ENCODE peak calls at places on chromosome 9, in nine cellular contexts. Z is Panc1; W is effector memory CD4-positive, alpha-beta T cell; G is sigmoid colon; R is ovary; C is heart right ventricle; O is coronary artery; B is CD8-positive, alpha-beta T cell; M is upper lobe of right lung. T is an unnamed sample.
A peak's percentile ranks its signal among the peaks of the same experiment; 100 is the strongest.

GRCh38 chr9:8857330-8858249 is 1058.0 kb upstream of the DMAC1 start:
- DNase-seq in Z (no peak), O (peak; percentile 74), M (peak; percentile 71), C (peak; percentile 55), W (no peak), B (no peak), R (peak; percentile 82), G (peak; percentile 85), T (no peak)

GRCh38 chr9:101465330-101465915 is 29.8 kb upstream of the ALDOB start:
- DNase-seq in B (no peak), C (peak; percentile 33), M (no peak), R (no peak), Z (no peak), O (no peak), W (no peak), G (no peak), T (no peak)

GRCh38 chr9:128078504-128079434 is 10.7 kb downstream of the SLC25A25 start:
- DNase-seq in O (no peak), C (no peak), R (no peak), Z (no peak), M (no peak), W (no peak), G (no peak), B (no peak), T (no peak)

GRCh38 chr9:77807846-77808749 is 160.0 kb upstream of the GNA14 start:
- DNase-seq in R (no peak), B (no peak), W (no peak), C (no peak), G (no peak), Z (no peak), M (no peak), O (no peak), T (no peak)

GRCh38 chr9:128920381-128921058 is at the start of gene PHYHD1:
- DNase-seq in M (peak; percentile 87), W (no peak), O (peak; percentile 95), B (no peak), Z (no peak), G (peak; percentile 84), R (peak; percentile 61), C (peak; percentile 50), T (no peak)

GRCh38 chr9:16039988-16040761 is 487.3 kb downstream of the CCDC171 start:
- DNase-seq in B (no peak), W (no peak), M (no peak), Z (no peak), R (peak; percentile 35), C (no peak), G (no peak), O (no peak), T (no peak)

GRCh38 chr9:80369641-80370040 is 797.9 kb downstream of the TLE4 start:
- DNase-seq in M (no peak), G (no peak), R (no peak), B (no peak), C (no peak), Z (no peak), W (no peak), O (no peak), T (no peak)

GRCh38 chr9:38421498-38422211 is 2.6 kb downstream of the IGFBPL1 start:
- DNase-seq in W (no peak), Z (no peak), O (no peak), B (no peak), R (no peak), G (no peak), C (no peak), M (no peak), T (no peak)

GRCh38 chr9:137176302-137177182 is 4.7 kb upstream of the TMEM210 start:
- DNase-seq in R (no peak), B (no peak), W (no peak), O (no peak), G (no peak), C (no peak), Z (no peak), M (no peak), T (no peak)

GRCh38 chr9:98236881-98237487 is 18.5 kb downstream of the TBC1D2 start:
- DNase-seq in M (peak; percentile 69), W (no peak), B (no peak), Z (no peak), R (no peak), C (no peak), G (peak; percentile 30), O (no peak), T (no peak)

GRCh38 chr9:89453452-89453851 is 44.5 kb downstream of the SEMA4D start:
- DNase-seq in B (no peak), Z (no peak), M (no peak), C (no peak), O (no peak), G (no peak), W (no peak), R (no peak), T (no peak)

GRCh38 chr9:129656795-129657390 is 8.6 kb upstream of the PRRX2 start:
- DNase-seq in O (no peak), R (no peak), G (no peak), C (no peak), B (no peak), Z (peak; percentile 53), W (no peak), M (no peak), T (no peak)

GRCh38 chr9:12849486-12850010 is 74.7 kb downstream of the LURAP1L start:
- DNase-seq in W (no peak), M (no peak), O (no peak), Z (no peak), B (no peak), C (no peak), R (no peak), G (no peak), T (no peak)

GRCh38 chr9:124011460-124012301 is at the start of gene LHX2:
- DNase-seq in Z (no peak), B (no peak), R (peak; percentile 53), M (no peak), O (no peak), W (no peak), G (no peak), C (peak; percentile 47), T (no peak)

DNA sequence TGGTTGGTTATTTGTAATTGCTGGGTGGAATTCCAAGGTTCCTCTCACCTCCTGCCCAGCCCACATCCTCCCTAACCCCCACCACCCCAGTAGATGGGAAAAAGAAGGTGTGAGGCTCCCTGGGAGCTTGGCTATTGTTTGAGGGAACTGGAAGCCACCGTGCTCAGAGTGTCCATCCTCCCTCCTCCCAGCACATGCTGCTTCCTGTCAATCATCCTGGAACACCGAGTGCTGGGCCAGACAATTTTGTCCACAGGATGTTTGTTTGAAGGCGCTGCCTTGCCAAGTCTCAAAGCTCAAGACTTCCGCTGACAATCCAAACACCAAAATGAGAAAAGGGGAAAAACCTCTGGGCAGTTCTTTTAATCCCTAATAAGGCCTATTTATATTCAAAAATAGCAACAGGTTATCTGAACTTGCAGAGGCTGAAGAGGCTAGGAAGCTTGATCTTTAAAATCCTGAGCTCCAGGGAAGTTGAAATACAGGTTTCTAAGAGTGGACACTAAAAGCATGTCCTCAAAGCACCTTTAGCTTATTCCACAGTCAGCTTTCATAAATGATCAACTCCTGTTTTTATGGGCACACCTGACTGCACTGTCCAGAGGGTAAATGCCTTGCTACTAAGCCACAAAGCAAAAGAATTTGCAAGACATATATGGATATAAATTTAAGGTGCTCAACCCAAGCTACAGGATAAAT is 286.7 kb downstream of the NFIB start:
- DNase-seq in Z (no peak), B (no peak), W (no peak), M (peak; percentile 66), O (no peak), R (no peak), C (peak; percentile 81), G (peak; percentile 75), T (no peak)
- H3K27ac ChIP-seq in Z (no peak overlapping the region), B (no peak overlapping the region), W (no peak overlapping the region), M (peak overlapping the region; percentile 27), O (peak overlapping the region; percentile 69), R (no peak overlapping the region), C (peak overlapping the region; percentile 68), G (peak overlapping the region; percentile 9), T (no peak overlapping the region)

DNA sequence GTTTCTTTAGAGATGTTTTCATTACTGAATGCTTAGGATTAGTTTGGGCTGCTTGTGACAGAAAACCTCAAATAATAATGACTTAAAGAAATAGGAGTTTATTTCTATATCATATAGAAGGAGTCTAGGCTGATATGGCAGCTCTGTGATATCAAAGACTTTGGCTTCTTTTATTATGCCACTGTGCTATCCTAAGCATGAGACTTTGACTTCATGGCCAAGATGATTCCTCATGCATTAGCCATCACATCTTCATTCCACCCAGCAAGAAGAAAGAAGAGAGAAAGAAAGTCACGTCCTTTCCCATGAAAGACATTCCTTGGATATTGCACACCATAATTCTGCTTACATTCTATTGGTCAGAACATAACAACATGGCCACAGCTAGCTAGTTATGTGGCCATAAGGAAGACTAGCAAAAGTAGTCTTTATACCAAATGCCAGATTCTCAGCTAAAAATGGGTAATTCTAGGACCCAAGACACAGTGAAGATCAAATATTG is 76.2 kb downstream of the DAPK1 start:
- DNase-seq in O (no peak), Z (no peak), W (no peak), C (no peak), B (no peak), M (no peak), G (no peak), R (no peak), T (no peak)
- H3K27ac ChIP-seq in O (no peak overlapping the region), Z (no peak overlapping the region), W (no peak overlapping the region), C (no peak overlapping the region), B (no peak overlapping the region), M (no peak overlapping the region), G (no peak overlapping the region), R (no peak overlapping the region), T (no peak overlapping the region)

GRCh38 chr9:134538856-134539562 is 102.6 kb upstream of the COL5A1 start:
- DNase-seq in R (no peak), M (no peak), Z (no peak), O (no peak), G (no peak), B (no peak), C (no peak), W (no peak), T (no peak)
- H3K27ac ChIP-seq in R (no peak overlapping the region), M (no peak overlapping the region), Z (no peak overlapping the region), O (peak overlapping the region; percentile 13), G (no peak overlapping the region), B (no peak overlapping the region), C (peak overlapping the region; percentile 42), W (no peak overlapping the region), T (no peak overlapping the region)

GRCh38 chr9:94150890-94151660 is 66.8 kb downstream of the PTPDC1 start:
- DNase-seq in R (no peak), G (no peak), Z (no peak), B (no peak), O (no peak), M (no peak), C (no peak), W (no peak), T (no peak)
- H3K27ac ChIP-seq in R (no peak overlapping the region), G (no peak overlapping the region), Z (no peak overlapping the region), B (no peak overlapping the region), O (no peak overlapping the region), M (no peak overlapping the region), C (no peak overlapping the region), W (no peak overlapping the region), T (no peak overlapping the region)

GRCh38 chr9:121372563-121373400 is 2.7 kb upstream of the STOM start:
- DNase-seq in O (no peak), M (no peak), G (peak; percentile 69), B (no peak), R (no peak), C (no peak), Z (peak; percentile 61), W (no peak), T (no peak)
- H3K27ac ChIP-seq in O (peak overlapping the region; percentile 98), M (peak overlapping the region; percentile 78), G (peak overlapping the region; percentile 97), B (no peak overlapping the region), R (no peak overlapping the region), C (peak overlapping the region; percentile 88), Z (peak overlapping the region; percentile 84), W (no peak overlapping the region), T (no peak overlapping the region)

GRCh38 chr9:4339357-4339756 is 39.5 kb upstream of the GLIS3 start:
- DNase-seq in B (peak; percentile 61), Z (peak; percentile 45), G (peak; percentile 87), C (peak; percentile 81), O (no peak), W (peak; percentile 42), M (peak; percentile 90), R (peak; percentile 82), T (peak; percentile 41)
- H3K27ac ChIP-seq in B (no peak overlapping the region), Z (no peak overlapping the region), G (no peak overlapping the region), C (no peak overlapping the region), O (no peak overlapping the region), W (no peak overlapping the region), M (no peak overlapping the region), R (no peak overlapping the region), T (no peak overlapping the region)

T was measured in iPS DF 6.9.